ENCODE peak calls at places on chromosome 17, in ten cellular contexts. One of them, this sample, is unnamed.

GRCh38 chr17:4163951-4164350 is 21.0 kb downstream of the CYB5D2 start:
- DNase-seq in stimulated activated CD4-positive, alpha-beta T cell treated with anti-CD3 and anti-CD28 coated beads, Interleukin-1b, Interleukin-23, amount 100 ng/mL, for 48 hours: no peak
- DNase-seq in Kasumi-1: no peak
- DNase-seq in EH: no peak
- DNase-seq in CD4-positive, CD25-positive, alpha-beta regulatory T cell: no peak
- DNase-seq in NCI-H1048: no peak
- DNase-seq in colonic mucosa: no peak
- DNase-seq in EL: no peak
- DNase-seq in GM04503: no peak
- DNase-seq in GM19239: no peak
- DNase-seq in this sample: no peak

GRCh38 chr17:2613089-2613808 is 19.8 kb downstream of the PAFAH1B1 start:
- DNase-seq in stimulated activated CD4-positive, alpha-beta T cell treated with anti-CD3 and anti-CD28 coated beads, Interleukin-1b, Interleukin-23, amount 100 ng/mL, for 48 hours: no peak
- DNase-seq in Kasumi-1: no peak
- DNase-seq in EH: no peak
- DNase-seq in CD4-positive, CD25-positive, alpha-beta regulatory T cell: no peak
- DNase-seq in NCI-H1048: no peak
- DNase-seq in colonic mucosa: no peak
- DNase-seq in EL: no peak
- DNase-seq in GM04503: no peak
- DNase-seq in GM19239: no peak
- DNase-seq in this sample: no peak

GRCh38 chr17:36863131-36863530 is 74.1 kb upstream of the LHX1 start:
- DNase-seq in stimulated activated CD4-positive, alpha-beta T cell treated with anti-CD3 and anti-CD28 coated beads, Interleukin-1b, Interleukin-23, amount 100 ng/mL, for 48 hours: no peak
- DNase-seq in Kasumi-1: no peak
- DNase-seq in EH: no peak
- DNase-seq in CD4-positive, CD25-positive, alpha-beta regulatory T cell: no peak
- DNase-seq in NCI-H1048: no peak
- DNase-seq in colonic mucosa: no peak
- DNase-seq in EL: no peak
- DNase-seq in GM04503: no peak
- DNase-seq in GM19239: no peak
- DNase-seq in this sample: no peak

GRCh38 chr17:57946798-57947358 is 8.3 kb downstream of the CUEDC1 start:
- DNase-seq in stimulated activated CD4-positive, alpha-beta T cell treated with anti-CD3 and anti-CD28 coated beads, Interleukin-1b, Interleukin-23, amount 100 ng/mL, for 48 hours: peak; percentile 23
- DNase-seq in Kasumi-1: peak; percentile 48
- DNase-seq in EH: peak; percentile 77
- DNase-seq in CD4-positive, CD25-positive, alpha-beta regulatory T cell: peak; percentile 5
- DNase-seq in NCI-H1048: no peak
- DNase-seq in colonic mucosa: peak; percentile 72
- DNase-seq in EL: peak; percentile 83
- DNase-seq in GM04503: no peak
- DNase-seq in GM19239: peak; percentile 80
- DNase-seq in this sample: peak; percentile 56

GRCh38 chr17:10754861-10755591 is 25.2 kb upstream of the TMEM220 start:
- DNase-seq in stimulated activated CD4-positive, alpha-beta T cell treated with anti-CD3 and anti-CD28 coated beads, Interleukin-1b, Interleukin-23, amount 100 ng/mL, for 48 hours: no peak
- DNase-seq in Kasumi-1: no peak
- DNase-seq in EH: peak; percentile 11
- DNase-seq in CD4-positive, CD25-positive, alpha-beta regulatory T cell: no peak
- DNase-seq in NCI-H1048: no peak
- DNase-seq in colonic mucosa: no peak
- DNase-seq in EL: no peak
- DNase-seq in GM04503: no peak
- DNase-seq in GM19239: no peak
- DNase-seq in this sample: no peak

GRCh38 chr17:8892338-8892690 is 24.8 kb upstream of the PIK3R6 start:
- DNase-seq in stimulated activated CD4-positive, alpha-beta T cell treated with anti-CD3 and anti-CD28 coated beads, Interleukin-1b, Interleukin-23, amount 100 ng/mL, for 48 hours: no peak
- DNase-seq in Kasumi-1: no peak
- DNase-seq in EH: peak; percentile 4
- DNase-seq in CD4-positive, CD25-positive, alpha-beta regulatory T cell: no peak
- DNase-seq in NCI-H1048: no peak
- DNase-seq in colonic mucosa: no peak
- DNase-seq in EL: no peak
- DNase-seq in GM04503: no peak
- DNase-seq in GM19239: peak; percentile 60
- DNase-seq in this sample: peak; percentile 29

GRCh38 chr17:42275527-42276358 is 448 bp downstream of the STAT5B start:
- DNase-seq in stimulated activated CD4-positive, alpha-beta T cell treated with anti-CD3 and anti-CD28 coated beads, Interleukin-1b, Interleukin-23, amount 100 ng/mL, for 48 hours: peak; percentile 19
- DNase-seq in Kasumi-1: peak; percentile 53
- DNase-seq in EH: peak; percentile 61
- DNase-seq in CD4-positive, CD25-positive, alpha-beta regulatory T cell: peak; percentile 39
- DNase-seq in NCI-H1048: no peak
- DNase-seq in colonic mucosa: peak; percentile 28
- DNase-seq in EL: peak; percentile 45
- DNase-seq in GM04503: no peak
- DNase-seq in GM19239: no peak
- DNase-seq in this sample: peak; percentile 39

GRCh38 chr17:70047619-70048018 is 27.4 kb upstream of the KCNJ16 start:
- DNase-seq in stimulated activated CD4-positive, alpha-beta T cell treated with anti-CD3 and anti-CD28 coated beads, Interleukin-1b, Interleukin-23, amount 100 ng/mL, for 48 hours: no peak
- DNase-seq in Kasumi-1: no peak
- DNase-seq in EH: no peak
- DNase-seq in CD4-positive, CD25-positive, alpha-beta regulatory T cell: no peak
- DNase-seq in NCI-H1048: no peak
- DNase-seq in colonic mucosa: no peak
- DNase-seq in EL: no peak
- DNase-seq in GM04503: no peak
- DNase-seq in GM19239: no peak
- DNase-seq in this sample: no peak

GRCh38 chr17:38600906-38601305 is 4.8 kb downstream of the SRCIN1 start:
- DNase-seq in stimulated activated CD4-positive, alpha-beta T cell treated with anti-CD3 and anti-CD28 coated beads, Interleukin-1b, Interleukin-23, amount 100 ng/mL, for 48 hours: no peak
- DNase-seq in Kasumi-1: no peak
- DNase-seq in EH: no peak
- DNase-seq in CD4-positive, CD25-positive, alpha-beta regulatory T cell: no peak
- DNase-seq in NCI-H1048: peak; percentile 88
- DNase-seq in colonic mucosa: no peak
- DNase-seq in EL: no peak
- DNase-seq in GM04503: no peak
- DNase-seq in GM19239: no peak
- DNase-seq in this sample: no peak

GRCh38 chr17:81440511-81441244 is 45.4 kb downstream of the BAHCC1 start:
- DNase-seq in stimulated activated CD4-positive, alpha-beta T cell treated with anti-CD3 and anti-CD28 coated beads, Interleukin-1b, Interleukin-23, amount 100 ng/mL, for 48 hours: no peak
- DNase-seq in Kasumi-1: peak; percentile 51
- DNase-seq in EH: peak; percentile 18
- DNase-seq in CD4-positive, CD25-positive, alpha-beta regulatory T cell: no peak
- DNase-seq in NCI-H1048: no peak
- DNase-seq in colonic mucosa: no peak
- DNase-seq in EL: no peak
- DNase-seq in GM04503: no peak
- DNase-seq in GM19239: peak; percentile 79
- DNase-seq in this sample: no peak

GRCh38 chr17:73458191-73458590 is 146.4 kb upstream of the CDC42EP4 start:
- DNase-seq in stimulated activated CD4-positive, alpha-beta T cell treated with anti-CD3 and anti-CD28 coated beads, Interleukin-1b, Interleukin-23, amount 100 ng/mL, for 48 hours: no peak
- DNase-seq in Kasumi-1: no peak
- DNase-seq in EH: no peak
- DNase-seq in CD4-positive, CD25-positive, alpha-beta regulatory T cell: no peak
- DNase-seq in NCI-H1048: no peak
- DNase-seq in colonic mucosa: no peak
- DNase-seq in EL: no peak
- DNase-seq in GM04503: no peak
- DNase-seq in GM19239: no peak
- DNase-seq in this sample: no peak

GRCh38 chr17:54620380-54620978 is 280.2 kb upstream of the TOM1L1 start:
- DNase-seq in stimulated activated CD4-positive, alpha-beta T cell treated with anti-CD3 and anti-CD28 coated beads, Interleukin-1b, Interleukin-23, amount 100 ng/mL, for 48 hours: no peak
- DNase-seq in Kasumi-1: no peak
- DNase-seq in EH: no peak
- DNase-seq in CD4-positive, CD25-positive, alpha-beta regulatory T cell: no peak
- DNase-seq in NCI-H1048: no peak
- DNase-seq in colonic mucosa: no peak
- DNase-seq in EL: no peak
- DNase-seq in GM04503: no peak
- DNase-seq in GM19239: no peak
- DNase-seq in this sample: no peak

GRCh38 chr17:34852614-34853013 is 108.6 kb downstream of the CCT6B start:
- DNase-seq in stimulated activated CD4-positive, alpha-beta T cell treated with anti-CD3 and anti-CD28 coated beads, Interleukin-1b, Interleukin-23, amount 100 ng/mL, for 48 hours: no peak
- DNase-seq in Kasumi-1: no peak
- DNase-seq in EH: no peak
- DNase-seq in CD4-positive, CD25-positive, alpha-beta regulatory T cell: no peak
- DNase-seq in NCI-H1048: no peak
- DNase-seq in colonic mucosa: no peak
- DNase-seq in EL: no peak
- DNase-seq in GM04503: no peak
- DNase-seq in GM19239: no peak
- DNase-seq in this sample: no peak

GRCh38 chr17:39018267-39019134 is 51.3 kb upstream of the FBXO47 start:
- DNase-seq in stimulated activated CD4-positive, alpha-beta T cell treated with anti-CD3 and anti-CD28 coated beads, Interleukin-1b, Interleukin-23, amount 100 ng/mL, for 48 hours: peak; percentile 33
- DNase-seq in Kasumi-1: peak; percentile 49
- DNase-seq in EH: peak; percentile 25
- DNase-seq in CD4-positive, CD25-positive, alpha-beta regulatory T cell: no peak
- DNase-seq in NCI-H1048: no peak
- DNase-seq in colonic mucosa: no peak
- DNase-seq in EL: no peak
- DNase-seq in GM04503: no peak
- DNase-seq in GM19239: no peak
- DNase-seq in this sample: peak; percentile 56

GRCh38 chr17:66665194-66665593 is 169.7 kb upstream of the CACNG5 start:
- DNase-seq in stimulated activated CD4-positive, alpha-beta T cell treated with anti-CD3 and anti-CD28 coated beads, Interleukin-1b, Interleukin-23, amount 100 ng/mL, for 48 hours: no peak
- DNase-seq in Kasumi-1: no peak
- DNase-seq in EH: no peak
- DNase-seq in CD4-positive, CD25-positive, alpha-beta regulatory T cell: no peak
- DNase-seq in NCI-H1048: no peak
- DNase-seq in colonic mucosa: no peak
- DNase-seq in EL: no peak
- DNase-seq in GM04503: no peak
- DNase-seq in GM19239: no peak
- DNase-seq in this sample: no peak

GRCh38 chr17:81167194-81167524 is 1.1 kb upstream of the AATK start:
- DNase-seq in stimulated activated CD4-positive, alpha-beta T cell treated with anti-CD3 and anti-CD28 coated beads, Interleukin-1b, Interleukin-23, amount 100 ng/mL, for 48 hours: no peak
- DNase-seq in Kasumi-1: no peak
- DNase-seq in EH: no peak
- DNase-seq in CD4-positive, CD25-positive, alpha-beta regulatory T cell: no peak
- DNase-seq in NCI-H1048: no peak
- DNase-seq in colonic mucosa: no peak
- DNase-seq in EL: no peak
- DNase-seq in GM04503: no peak
- DNase-seq in GM19239: no peak
- DNase-seq in this sample: no peak

GRCh38 chr17:82371333-82372062 is at the start of gene UTS2R:
- DNase-seq in stimulated activated CD4-positive, alpha-beta T cell treated with anti-CD3 and anti-CD28 coated beads, Interleukin-1b, Interleukin-23, amount 100 ng/mL, for 48 hours: no peak
- DNase-seq in Kasumi-1: no peak
- DNase-seq in EH: no peak
- DNase-seq in CD4-positive, CD25-positive, alpha-beta regulatory T cell: no peak
- DNase-seq in NCI-H1048: no peak
- DNase-seq in colonic mucosa: no peak
- DNase-seq in EL: no peak
- DNase-seq in GM04503: no peak
- DNase-seq in GM19239: no peak
- DNase-seq in this sample: no peak

GRCh38 chr17:36149296-36149820 is 27.1 kb downstream of the TBC1D3B start:
- DNase-seq in stimulated activated CD4-positive, alpha-beta T cell treated with anti-CD3 and anti-CD28 coated beads, Interleukin-1b, Interleukin-23, amount 100 ng/mL, for 48 hours: no peak
- DNase-seq in Kasumi-1: peak; percentile 52
- DNase-seq in EH: peak; percentile 65
- DNase-seq in CD4-positive, CD25-positive, alpha-beta regulatory T cell: no peak
- DNase-seq in NCI-H1048: no peak
- DNase-seq in colonic mucosa: no peak
- DNase-seq in EL: peak; percentile 25
- DNase-seq in GM04503: peak; percentile 29
- DNase-seq in GM19239: no peak
- DNase-seq in this sample: no peak

GRCh38 chr17:17933775-17934174 is 38.4 kb downstream of the TOM1L2 start:
- DNase-seq in stimulated activated CD4-positive, alpha-beta T cell treated with anti-CD3 and anti-CD28 coated beads, Interleukin-1b, Interleukin-23, amount 100 ng/mL, for 48 hours: no peak
- DNase-seq in Kasumi-1: no peak
- DNase-seq in EH: peak; percentile 68
- DNase-seq in CD4-positive, CD25-positive, alpha-beta regulatory T cell: no peak
- DNase-seq in NCI-H1048: no peak
- DNase-seq in colonic mucosa: no peak
- DNase-seq in EL: peak; percentile 71
- DNase-seq in GM04503: no peak
- DNase-seq in GM19239: no peak
- DNase-seq in this sample: no peak

GRCh38 chr17:76549539-76549938 is 9.7 kb downstream of the PRCD start:
- DNase-seq in stimulated activated CD4-positive, alpha-beta T cell treated with anti-CD3 and anti-CD28 coated beads, Interleukin-1b, Interleukin-23, amount 100 ng/mL, for 48 hours: no peak
- DNase-seq in Kasumi-1: no peak
- DNase-seq in EH: no peak
- DNase-seq in CD4-positive, CD25-positive, alpha-beta regulatory T cell: no peak
- DNase-seq in NCI-H1048: no peak
- DNase-seq in colonic mucosa: no peak
- DNase-seq in EL: no peak
- DNase-seq in GM04503: no peak
- DNase-seq in GM19239: no peak
- DNase-seq in this sample: no peak

GRCh38 chr17:41530062-41531048 is 2.2 kb upstream of the KRT19 start:
- DNase-seq in stimulated activated CD4-positive, alpha-beta T cell treated with anti-CD3 and anti-CD28 coated beads, Interleukin-1b, Interleukin-23, amount 100 ng/mL, for 48 hours: no peak
- DNase-seq in Kasumi-1: no peak
- DNase-seq in EH: peak; percentile 97
- DNase-seq in CD4-positive, CD25-positive, alpha-beta regulatory T cell: no peak
- DNase-seq in NCI-H1048: no peak
- DNase-seq in colonic mucosa: peak; percentile 65
- DNase-seq in EL: peak; percentile 97
- DNase-seq in GM04503: peak; percentile 65
- DNase-seq in GM19239: no peak
- DNase-seq in this sample: no peak

GRCh38 chr17:50396261-50397110 is 837 bp downstream of the LRRC59 start:
- DNase-seq in stimulated activated CD4-positive, alpha-beta T cell treated with anti-CD3 and anti-CD28 coated beads, Interleukin-1b, Interleukin-23, amount 100 ng/mL, for 48 hours: no peak
- DNase-seq in Kasumi-1: peak; percentile 36
- DNase-seq in EH: peak; percentile 64
- DNase-seq in CD4-positive, CD25-positive, alpha-beta regulatory T cell: no peak
- DNase-seq in NCI-H1048: no peak
- DNase-seq in colonic mucosa: peak; percentile 74
- DNase-seq in EL: peak; percentile 63
- DNase-seq in GM04503: peak; percentile 43
- DNase-seq in GM19239: no peak
- DNase-seq in this sample: peak; percentile 38

GRCh38 chr17:40417258-40417608 is 463 bp downstream of the TOP2A start:
- DNase-seq in stimulated activated CD4-positive, alpha-beta T cell treated with anti-CD3 and anti-CD28 coated beads, Interleukin-1b, Interleukin-23, amount 100 ng/mL, for 48 hours: no peak
- DNase-seq in Kasumi-1: peak; percentile 40
- DNase-seq in EH: no peak
- DNase-seq in CD4-positive, CD25-positive, alpha-beta regulatory T cell: no peak
- DNase-seq in NCI-H1048: no peak
- DNase-seq in colonic mucosa: peak; percentile 43
- DNase-seq in EL: no peak
- DNase-seq in GM04503: no peak
- DNase-seq in GM19239: no peak
- DNase-seq in this sample: no peak

GRCh38 chr17:7854851-7855642 is at the start of gene TMEM88:
- DNase-seq in stimulated activated CD4-positive, alpha-beta T cell treated with anti-CD3 and anti-CD28 coated beads, Interleukin-1b, Interleukin-23, amount 100 ng/mL, for 48 hours: no peak
- DNase-seq in Kasumi-1: no peak
- DNase-seq in EH: no peak
- DNase-seq in CD4-positive, CD25-positive, alpha-beta regulatory T cell: no peak
- DNase-seq in NCI-H1048: no peak
- DNase-seq in colonic mucosa: peak; percentile 25
- DNase-seq in EL: no peak
- DNase-seq in GM04503: no peak
- DNase-seq in GM19239: no peak
- DNase-seq in this sample: peak; percentile 11

GRCh38 chr17:73625975-73626706 is 18.1 kb downstream of the SDK2 start:
- DNase-seq in stimulated activated CD4-positive, alpha-beta T cell treated with anti-CD3 and anti-CD28 coated beads, Interleukin-1b, Interleukin-23, amount 100 ng/mL, for 48 hours: no peak
- DNase-seq in Kasumi-1: no peak
- DNase-seq in EH: no peak
- DNase-seq in CD4-positive, CD25-positive, alpha-beta regulatory T cell: no peak
- DNase-seq in NCI-H1048: no peak
- DNase-seq in colonic mucosa: no peak
- DNase-seq in EL: no peak
- DNase-seq in GM04503: no peak
- DNase-seq in GM19239: no peak
- DNase-seq in this sample: no peak

GRCh38 chr17:42312285-42313130 is 24.2 kb downstream of the STAT5A start:
- DNase-seq in stimulated activated CD4-positive, alpha-beta T cell treated with anti-CD3 and anti-CD28 coated beads, Interleukin-1b, Interleukin-23, amount 100 ng/mL, for 48 hours: peak; percentile 86
- DNase-seq in Kasumi-1: peak; percentile 80
- DNase-seq in EH: peak; percentile 88
- DNase-seq in CD4-positive, CD25-positive, alpha-beta regulatory T cell: peak; percentile 72
- DNase-seq in NCI-H1048: no peak
- DNase-seq in colonic mucosa: peak; percentile 79
- DNase-seq in EL: peak; percentile 88
- DNase-seq in GM04503: no peak
- DNase-seq in GM19239: peak; percentile 76
- DNase-seq in this sample: peak; percentile 92

GRCh38 chr17:54948380-54948779 is 20.1 kb downstream of the COX11 start:
- DNase-seq in stimulated activated CD4-positive, alpha-beta T cell treated with anti-CD3 and anti-CD28 coated beads, Interleukin-1b, Interleukin-23, amount 100 ng/mL, for 48 hours: no peak
- DNase-seq in Kasumi-1: peak; percentile 80
- DNase-seq in EH: peak; percentile 95
- DNase-seq in CD4-positive, CD25-positive, alpha-beta regulatory T cell: no peak
- DNase-seq in NCI-H1048: no peak
- DNase-seq in colonic mucosa: no peak
- DNase-seq in EL: peak; percentile 95
- DNase-seq in GM04503: peak; percentile 50
- DNase-seq in GM19239: no peak
- DNase-seq in this sample: no peak

GRCh38 chr17:82750241-82750905 is 1.5 kb upstream of the TBCD start:
- DNase-seq in stimulated activated CD4-positive, alpha-beta T cell treated with anti-CD3 and anti-CD28 coated beads, Interleukin-1b, Interleukin-23, amount 100 ng/mL, for 48 hours: no peak
- DNase-seq in Kasumi-1: no peak
- DNase-seq in EH: no peak
- DNase-seq in CD4-positive, CD25-positive, alpha-beta regulatory T cell: no peak
- DNase-seq in NCI-H1048: no peak
- DNase-seq in colonic mucosa: no peak
- DNase-seq in EL: no peak
- DNase-seq in GM04503: no peak
- DNase-seq in GM19239: no peak
- DNase-seq in this sample: peak; percentile 22

This sample was measured in activated CD4-positive, alpha-beta memory T cell treated with anti-CD3 and anti-CD28 coated beads for 36 hours.